ENCODE peak calls at places on chromosomes 12 and 14, in four cellular contexts. L, P, B and C are unnamed samples.

GRCh38 chr14:74577948-74578275 is 34.1 kb downstream of the LTBP2 start:
- DNase-seq in P (no peak), L (no peak), B (no peak), C (no peak)

GRCh38 chr12:52295663-52296062 is 4.3 kb upstream of the KRT81 start:
- DNase-seq in L (peak; percentile 8), P (no peak), B (no peak), C (no peak)

GRCh38 chr12:110077769-110078168 is 29.4 kb upstream of the C12orf76 start:
- DNase-seq in B (no peak), L (no peak), P (no peak), C (no peak)

GRCh38 chr12:10469701-10470100 is 16.5 kb upstream of the KLRC1 start:
- DNase-seq in L (no peak), P (no peak), B (no peak), C (no peak)

GRCh38 chr14:30610719-30611388 is 11.3 kb upstream of the SCFD1 start:
- DNase-seq in P (peak; percentile 47), L (no peak), B (peak; percentile 81), C (peak; percentile 70)

GRCh38 chr12:115943630-115944391 is 333.7 kb downstream of the MED13L start:
- DNase-seq in L (no peak), B (no peak), P (no peak), C (no peak)

GRCh38 chr12:41972196-41972994 is 172.3 kb downstream of the GXYLT1 start:
- DNase-seq in B (no peak), L (no peak), P (no peak), C (peak; percentile 81)

GRCh38 chr12:96197503-96198272 is 3.5 kb downstream of the ELK3 start:
- DNase-seq in B (peak; percentile 97), L (no peak), P (no peak), C (peak; percentile 93)

GRCh38 chr12:94427520-94428381 is 31.9 kb downstream of the CEP83 start:
- DNase-seq in L (no peak), P (no peak), B (peak; percentile 82), C (peak; percentile 59)

GRCh38 chr12:121809712-121810116 is 5.9 kb downstream of the SETD1B start:
- DNase-seq in P (no peak), B (no peak), L (no peak), C (no peak)

GRCh38 chr14:65939184-65939583 is 526.7 kb downstream of the FUT8 start:
- DNase-seq in L (no peak), B (no peak), P (no peak), C (no peak)

GRCh38 chr14:36397357-36397756 is 76.9 kb upstream of the MBIP start:
- DNase-seq in P (no peak), B (no peak), L (no peak), C (no peak)

GRCh38 chr14:66359500-66359899 is 126.7 kb upstream of the CCDC196 start:
- DNase-seq in P (peak; percentile 75), B (peak; percentile 64), L (no peak), C (peak; percentile 62)

GRCh38 chr14:102485693-102486512 is 23.7 kb downstream of the ANKRD9 start:
- DNase-seq in P (no peak), B (no peak), L (no peak), C (no peak)

GRCh38 chr14:79502101-79502750 is 709.1 kb downstream of the DIO2 start:
- DNase-seq in L (no peak), P (peak; percentile 64), B (no peak), C (no peak)

GRCh38 chr14:105153739-105154475 is 14.7 kb downstream of the JAG2 start:
- DNase-seq in P (no peak), B (no peak), L (no peak), C (no peak)

GRCh38 chr14:88163731-88164255 is 158.9 kb downstream of the GPR65 start:
- DNase-seq in B (no peak), P (no peak), L (no peak), C (no peak)

GRCh38 chr14:105760691-105761344 is 234.4 kb downstream of the TMEM121 start:
- DNase-seq in B (no peak), L (no peak), P (no peak), C (no peak)

GRCh38 chr14:93958567-93959238 is 17.7 kb downstream of the ASB2 start:
- DNase-seq in P (no peak), B (no peak), L (no peak), C (no peak)

GRCh38 chr12:6234214-6234613 is 34.0 kb downstream of the CD9 start:
- DNase-seq in L (no peak), P (no peak), B (peak; percentile 61), C (no peak)

GRCh38 chr14:75292886-75293285 is 14.3 kb downstream of the FOS start:
- DNase-seq in P (no peak), B (no peak), L (no peak), C (no peak)

GRCh38 chr12:54082402-54082892 is 28.8 kb downstream of the HOXC4 start:
- DNase-seq in P (no peak), B (no peak), L (no peak), C (no peak)

GRCh38 chr12:106953352-106954260 is 2.1 kb upstream of the TMEM263 start:
- DNase-seq in B (peak; percentile 4), P (no peak), L (no peak), C (no peak)

GRCh38 chr12:68495666-68496065 is 115.0 kb upstream of the RAP1B start:
- DNase-seq in P (no peak), B (peak; percentile 69), L (no peak), C (peak; percentile 86)

GRCh38 chr14:94397899-94398479 is 9.6 kb upstream of the SERPINA1 start:
- DNase-seq in L (no peak), P (peak; percentile 54), B (no peak), C (no peak)

GRCh38 chr14:103746706-103747105 is 31.1 kb downstream of the ZFYVE21 start:
- DNase-seq in B (peak; percentile 58), P (no peak), L (no peak), C (no peak)

GRCh38 chr14:71050227-71050823 is 143.1 kb downstream of the PCNX1 start:
- DNase-seq in B (peak; percentile 20), L (no peak), P (peak; percentile 15), C (peak; percentile 32)

GRCh38 chr12:54004841-54005530 is 3.8 kb upstream of the HOXC8 start:
- DNase-seq in B (no peak), L (peak; percentile 73), P (no peak), C (peak; percentile 68)

GRCh38 chr12:71639341-71639760 is 24.3 kb downstream of the ZFC3H1 start:
- DNase-seq in B (no peak), P (peak; percentile 63), L (peak; percentile 37), C (no peak)

GRCh38 chr14:102683399-102684275 is 91.2 kb downstream of the RCOR1 start:
- DNase-seq in L (peak; percentile 34), B (no peak), P (no peak), C (no peak)

GRCh38 chr12:57765003-57765697 is 1.7 kb downstream of the CYP27B1 start:
- DNase-seq in B (peak; percentile 17), P (peak; percentile 78), L (peak; percentile 78), C (peak; percentile 55)

GRCh38 chr14:66662374-66662773 is 154.4 kb downstream of the GPHN start:
- DNase-seq in B (no peak), L (no peak), P (peak; percentile 54), C (peak; percentile 18)

GRCh38 chr14:99137913-99138571 is 134.0 kb downstream of the BCL11B start:
- DNase-seq in B (no peak), L (peak; percentile 48), P (peak; percentile 66), C (no peak)

GRCh38 chr12:6347367-6348338 is 5.8 kb upstream of the TNFRSF1A start:
- DNase-seq in P (no peak), L (no peak), B (peak; percentile 64), C (no peak)

GRCh38 chr14:100695423-100695738 is 31.3 kb upstream of the DLK1 start:
- DNase-seq in L (no peak), B (no peak), P (no peak), C (no peak)

GRCh38 chr14:100694579-100695422 is 31.9 kb upstream of the DLK1 start:
- DNase-seq in B (no peak), P (no peak), L (no peak), C (no peak)

GRCh38 chr14:100696017-100696416 is 30.7 kb upstream of the DLK1 start:
- DNase-seq in B (no peak), P (no peak), L (no peak), C (no peak)

GRCh38 chr14:100698066-100698465 is 28.6 kb upstream of the DLK1 start:
- DNase-seq in P (no peak), L (no peak), B (no peak), C (no peak)

DNA sequence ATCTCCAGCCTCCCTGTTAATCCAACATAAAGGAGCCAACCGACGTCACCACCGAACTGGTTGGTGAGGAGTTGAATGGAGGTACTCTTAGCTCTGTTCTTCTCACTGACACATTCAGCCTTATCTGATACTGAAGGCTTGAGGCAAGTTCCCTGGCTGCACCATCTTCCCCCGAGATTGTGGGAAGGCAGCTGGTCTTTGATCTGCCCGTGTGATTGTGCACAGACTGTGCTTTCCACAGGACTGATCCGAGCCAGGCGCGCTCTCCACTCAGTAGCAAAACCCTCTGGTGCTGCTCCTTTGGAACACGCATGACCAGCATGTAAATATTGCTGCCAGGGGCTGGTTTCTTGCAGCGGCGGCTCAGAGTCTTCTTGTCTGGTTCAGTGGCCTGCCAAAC is 30.1 kb upstream of the DLK1 start:
- DNase-seq in L (no peak), B (no peak), P (no peak), C (no peak)
- H3K18ac ChIP-seq in L (no peak overlapping the region), B (no peak overlapping the region), P (no peak overlapping the region), C (peak overlapping the region; percentile 41)

GRCh38 chr14:39432179-39432618 is at the start of gene FBXO33:
- DNase-seq in L (peak; percentile 98), P (peak; percentile 98), B (peak; percentile 96), C (peak; percentile 97)

GRCh38 chr14:39434401-39434800 is 2.2 kb upstream of the FBXO33 start:
- DNase-seq in L (no peak), P (no peak), B (peak; percentile 8), C (no peak)

GRCh38 chr14:39432619-39433451 is 602 bp upstream of the FBXO33 start:
- DNase-seq in L (peak; percentile 88), B (peak; percentile 65), P (peak; percentile 92), C (peak; percentile 81)

GRCh38 chr14:39435241-39435640 is 3.0 kb upstream of the FBXO33 start:
- DNase-seq in L (no peak), P (no peak), B (no peak), C (no peak)

GRCh38 chr14:39433452-39433813 is 1.2 kb upstream of the FBXO33 start:
- DNase-seq in B (no peak), P (no peak), L (no peak), C (no peak)
- H3K79me1 ChIP-seq in B (peaks cover 23% of the 10 kb centered on the region), P (peaks cover 10% of the 10 kb centered on the region), L (no peaks in the 10 kb centered on the region), C (peaks cover 9% of the 10 kb centered on the region)

DNA sequence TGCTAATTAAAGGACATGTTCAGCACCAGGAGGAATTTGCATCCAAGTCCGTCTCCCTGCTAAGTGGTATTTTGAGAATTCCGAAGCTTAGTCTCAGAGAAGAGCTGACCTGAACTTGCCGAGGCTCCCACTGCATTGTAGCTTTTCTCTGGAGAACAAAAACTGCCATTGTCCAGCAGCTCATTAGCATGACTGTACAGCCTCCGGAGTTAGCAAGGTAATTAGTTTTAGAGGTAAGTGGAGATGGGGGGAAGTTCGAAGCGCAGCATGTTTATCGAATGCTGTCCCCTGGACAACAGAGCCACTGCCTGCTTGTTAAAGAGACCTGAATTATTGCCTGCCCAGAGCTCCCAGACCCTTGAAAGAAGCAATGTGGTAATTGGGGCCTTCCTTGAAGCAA is 160.3 kb upstream of the PELI2 start:
- DNase-seq in P (peak; percentile 34), L (peak; percentile 67), B (no peak), C (no peak)
- H4K8ac ChIP-seq in P (no peak overlapping the region), L (no peak overlapping the region), B (no peak overlapping the region), C (no peak overlapping the region)

DNA sequence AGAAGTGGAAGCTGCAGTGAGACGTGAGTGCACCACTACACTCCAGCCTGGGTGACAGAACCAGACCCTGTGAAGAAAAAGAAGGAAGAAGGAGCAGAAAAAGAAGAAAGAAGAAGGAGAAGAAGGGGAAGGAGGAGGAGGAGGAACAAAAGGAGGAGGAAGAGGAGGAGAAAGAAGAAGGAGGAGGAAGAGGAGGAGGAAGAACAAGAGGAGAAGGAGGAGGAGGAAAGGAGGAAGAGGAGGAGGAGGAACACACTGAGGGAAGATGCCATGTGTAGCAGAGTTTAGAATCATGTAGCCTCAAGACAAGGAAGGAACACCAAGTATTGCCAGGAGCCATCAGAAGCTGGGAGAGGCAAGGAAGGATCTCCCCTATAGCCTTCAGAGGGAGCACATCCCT is 241.5 kb downstream of the KSR2 start:
- DNase-seq in P (no peak), B (no peak), L (no peak), C (no peak)
- H3K18ac ChIP-seq in P (no peak overlapping the region), B (no peak overlapping the region), L (no peak overlapping the region), C (no peak overlapping the region)